ENCODE peak calls at places on chromosomes 13 and 19, in nine cellular contexts. One of them, this sample, is unnamed.

GRCh38 chr19:6229951-6230712 is 49.6 kb downstream of the MLLT1 start:
- DNase-seq in A549: no peak
- DNase-seq in transverse colon: no peak
- DNase-seq in tibial nerve: no peak
- DNase-seq in esophagus muscularis mucosa: no peak
- DNase-seq in IMR-90: no peak
- DNase-seq in thyroid gland: no peak
- DNase-seq in HepG2: no peak
- DNase-seq in ovary: no peak
- DNase-seq in this sample: no peak

GRCh38 chr19:22945560-22945959 is 57.4 kb downstream of the ZNF728 start:
- DNase-seq in A549: no peak
- DNase-seq in transverse colon: no peak
- DNase-seq in tibial nerve: no peak
- DNase-seq in esophagus muscularis mucosa: no peak
- DNase-seq in IMR-90: peak
- DNase-seq in thyroid gland: no peak
- DNase-seq in HepG2: no peak
- DNase-seq in ovary: no peak
- DNase-seq in this sample: no peak

GRCh38 chr19:4033028-4033956 is 25.8 kb downstream of the PIAS4 start:
- DNase-seq in A549: no peak
- DNase-seq in transverse colon: no peak
- DNase-seq in tibial nerve: no peak
- DNase-seq in esophagus muscularis mucosa: no peak
- DNase-seq in IMR-90: no peak
- DNase-seq in thyroid gland: no peak
- DNase-seq in HepG2: no peak
- DNase-seq in ovary: no peak
- DNase-seq in this sample: no peak

GRCh38 chr13:49569993-49570689 is 15.2 kb downstream of the RCBTB1 start:
- DNase-seq in A549: no peak
- DNase-seq in transverse colon: no peak
- DNase-seq in tibial nerve: no peak
- DNase-seq in esophagus muscularis mucosa: no peak
- DNase-seq in IMR-90: no peak
- DNase-seq in thyroid gland: no peak
- DNase-seq in HepG2: no peak
- DNase-seq in ovary: no peak
- DNase-seq in this sample: no peak

GRCh38 chr19:42285988-42286348 is 16.0 kb upstream of the PRR19 start:
- DNase-seq in A549: no peak
- DNase-seq in transverse colon: no peak
- DNase-seq in tibial nerve: no peak
- DNase-seq in esophagus muscularis mucosa: no peak
- DNase-seq in IMR-90: no peak
- DNase-seq in thyroid gland: no peak
- DNase-seq in HepG2: no peak
- DNase-seq in ovary: no peak
- DNase-seq in this sample: peak

GRCh38 chr13:111051041-111051440 is 64.1 kb upstream of the ARHGEF7 start:
- DNase-seq in A549: no peak
- DNase-seq in transverse colon: no peak
- DNase-seq in tibial nerve: no peak
- DNase-seq in esophagus muscularis mucosa: peak
- DNase-seq in IMR-90: no peak
- DNase-seq in thyroid gland: no peak
- DNase-seq in HepG2: no peak
- DNase-seq in ovary: no peak
- DNase-seq in this sample: no peak

GRCh38 chr19:4215807-4216206 is 13.5 kb upstream of the EBI3 start:
- DNase-seq in A549: no peak
- DNase-seq in transverse colon: no peak
- DNase-seq in tibial nerve: no peak
- DNase-seq in esophagus muscularis mucosa: no peak
- DNase-seq in IMR-90: no peak
- DNase-seq in thyroid gland: no peak
- DNase-seq in HepG2: no peak
- DNase-seq in ovary: no peak
- DNase-seq in this sample: no peak

GRCh38 chr13:42545842-42546241 is 28.1 kb upstream of the TNFSF11 start:
- DNase-seq in A549: no peak
- DNase-seq in transverse colon: no peak
- DNase-seq in tibial nerve: no peak
- DNase-seq in esophagus muscularis mucosa: peak
- DNase-seq in IMR-90: no peak
- DNase-seq in thyroid gland: no peak
- DNase-seq in HepG2: no peak
- DNase-seq in ovary: no peak
- DNase-seq in this sample: no peak

GRCh38 chr13:41774605-41775218 is 186.2 kb downstream of the VWA8 start:
- DNase-seq in A549: no peak
- DNase-seq in transverse colon: no peak
- DNase-seq in tibial nerve: no peak
- DNase-seq in esophagus muscularis mucosa: no peak
- DNase-seq in IMR-90: no peak
- DNase-seq in thyroid gland: no peak
- DNase-seq in HepG2: no peak
- DNase-seq in ovary: no peak
- DNase-seq in this sample: no peak

GRCh38 chr19:55519461-55520311 is 17.2 kb downstream of the SBK2 start:
- DNase-seq in A549: peak
- DNase-seq in transverse colon: no peak
- DNase-seq in tibial nerve: no peak
- DNase-seq in esophagus muscularis mucosa: no peak
- DNase-seq in IMR-90: peak
- DNase-seq in thyroid gland: no peak
- DNase-seq in HepG2: peak
- DNase-seq in ovary: no peak
- DNase-seq in this sample: no peak

GRCh38 chr19:2274937-2275535 is 6.9 kb downstream of the PEAK3 start:
- DNase-seq in A549: peak
- DNase-seq in transverse colon: peak
- DNase-seq in tibial nerve: peak
- DNase-seq in esophagus muscularis mucosa: no peak
- DNase-seq in IMR-90: peak
- DNase-seq in thyroid gland: peak
- DNase-seq in HepG2: peak
- DNase-seq in ovary: peak
- DNase-seq in this sample: no peak

GRCh38 chr13:45473627-45474026 is 8.9 kb downstream of the COG3 start:
- DNase-seq in A549: no peak
- DNase-seq in transverse colon: no peak
- DNase-seq in tibial nerve: no peak
- DNase-seq in esophagus muscularis mucosa: no peak
- DNase-seq in IMR-90: no peak
- DNase-seq in thyroid gland: no peak
- DNase-seq in HepG2: peak
- DNase-seq in ovary: no peak
- DNase-seq in this sample: no peak

GRCh38 chr19:18300930-18301717 is 19.7 kb upstream of the JUND start:
- DNase-seq in A549: no peak
- DNase-seq in transverse colon: peak
- DNase-seq in tibial nerve: peak
- DNase-seq in esophagus muscularis mucosa: no peak
- DNase-seq in IMR-90: peak
- DNase-seq in thyroid gland: peak
- DNase-seq in HepG2: no peak
- DNase-seq in ovary: peak
- DNase-seq in this sample: peak

GRCh38 chr19:55667958-55668357 is 7.1 kb upstream of the EPN1 start:
- DNase-seq in A549: no peak
- DNase-seq in transverse colon: no peak
- DNase-seq in tibial nerve: no peak
- DNase-seq in esophagus muscularis mucosa: no peak
- DNase-seq in IMR-90: no peak
- DNase-seq in thyroid gland: no peak
- DNase-seq in HepG2: no peak
- DNase-seq in ovary: no peak
- DNase-seq in this sample: no peak

GRCh38 chr19:50003810-50004419 is 21.3 kb downstream of the VRK3 start:
- DNase-seq in A549: peak
- DNase-seq in transverse colon: peak
- DNase-seq in tibial nerve: peak
- DNase-seq in esophagus muscularis mucosa: no peak
- DNase-seq in IMR-90: peak
- DNase-seq in thyroid gland: no peak
- DNase-seq in HepG2: no peak
- DNase-seq in ovary: peak
- DNase-seq in this sample: peak

GRCh38 chr19:55354698-55355212 is at the start of gene COX6B2:
- DNase-seq in A549: no peak
- DNase-seq in transverse colon: no peak
- DNase-seq in tibial nerve: no peak
- DNase-seq in esophagus muscularis mucosa: no peak
- DNase-seq in IMR-90: no peak
- DNase-seq in thyroid gland: no peak
- DNase-seq in HepG2: no peak
- DNase-seq in ovary: no peak
- DNase-seq in this sample: no peak

GRCh38 chr19:48330012-48330681 is 4.8 kb downstream of the EMP3 start:
- DNase-seq in A549: no peak
- DNase-seq in transverse colon: peak
- DNase-seq in tibial nerve: peak
- DNase-seq in esophagus muscularis mucosa: no peak
- DNase-seq in IMR-90: no peak
- DNase-seq in thyroid gland: peak
- DNase-seq in HepG2: no peak
- DNase-seq in ovary: peak
- DNase-seq in this sample: peak

GRCh38 chr19:53808710-53809125 is 15.4 kb downstream of the NLRP12 start:
- DNase-seq in A549: peak
- DNase-seq in transverse colon: no peak
- DNase-seq in tibial nerve: no peak
- DNase-seq in esophagus muscularis mucosa: no peak
- DNase-seq in IMR-90: peak
- DNase-seq in thyroid gland: no peak
- DNase-seq in HepG2: peak
- DNase-seq in ovary: no peak
- DNase-seq in this sample: no peak

GRCh38 chr13:29935309-29935981 is 85.0 kb upstream of the UBL3 start:
- DNase-seq in A549: no peak
- DNase-seq in transverse colon: peak
- DNase-seq in tibial nerve: no peak
- DNase-seq in esophagus muscularis mucosa: no peak
- DNase-seq in IMR-90: no peak
- DNase-seq in thyroid gland: peak
- DNase-seq in HepG2: no peak
- DNase-seq in ovary: no peak
- DNase-seq in this sample: no peak

GRCh38 chr19:13162749-13163608 is 12.8 kb downstream of the IER2 start:
- DNase-seq in A549: no peak
- DNase-seq in transverse colon: peak
- DNase-seq in tibial nerve: peak
- DNase-seq in esophagus muscularis mucosa: peak
- DNase-seq in IMR-90: peak
- DNase-seq in thyroid gland: peak
- DNase-seq in HepG2: peak
- DNase-seq in ovary: peak
- DNase-seq in this sample: peak
- TF ChIP-seq POLR2A in A549: peak
- TF ChIP-seq POLR2A in transverse colon: peak
- TF ChIP-seq POLR2A in tibial nerve: peak
- TF ChIP-seq POLR2A in esophagus muscularis mucosa: peak
- TF ChIP-seq POLR2A in IMR-90: peak
- TF ChIP-seq POLR2A in thyroid gland: peak
- TF ChIP-seq POLR2A in HepG2: peak
- TF ChIP-seq POLR2A in ovary: peak
- TF ChIP-seq POLR2A in this sample: peak

GRCh38 chr19:21483589-21484170 is 21.7 kb upstream of the ZNF429 start:
- DNase-seq in A549: no peak
- DNase-seq in transverse colon: peak
- DNase-seq in tibial nerve: peak
- DNase-seq in esophagus muscularis mucosa: no peak
- DNase-seq in IMR-90: no peak
- DNase-seq in thyroid gland: peak
- DNase-seq in HepG2: no peak
- DNase-seq in ovary: peak
- DNase-seq in this sample: no peak
- H3K4me3 ChIP-seq in A549: no peak
- H3K4me3 ChIP-seq in transverse colon: no peak
- H3K4me3 ChIP-seq in tibial nerve: no peak
- H3K4me3 ChIP-seq in esophagus muscularis mucosa: peak
- H3K4me3 ChIP-seq in IMR-90: no peak
- H3K4me3 ChIP-seq in thyroid gland: no peak
- H3K4me3 ChIP-seq in HepG2: no peak
- H3K4me3 ChIP-seq in ovary: no peak
- H3K4me3 ChIP-seq in this sample: no peak

GRCh38 chr19:35756373-35757230 is at the start of gene HSPB6:
- DNase-seq in A549: no peak
- DNase-seq in transverse colon: peak
- DNase-seq in tibial nerve: peak
- DNase-seq in esophagus muscularis mucosa: no peak
- DNase-seq in IMR-90: peak
- DNase-seq in thyroid gland: peak
- DNase-seq in HepG2: no peak
- DNase-seq in ovary: peak
- DNase-seq in this sample: no peak

GRCh38 chr19:35755160-35755549 is 1.7 kb downstream of the HSPB6 start:
- DNase-seq in A549: no peak
- DNase-seq in transverse colon: no peak
- DNase-seq in tibial nerve: no peak
- DNase-seq in esophagus muscularis mucosa: no peak
- DNase-seq in IMR-90: no peak
- DNase-seq in thyroid gland: no peak
- DNase-seq in HepG2: no peak
- DNase-seq in ovary: no peak
- DNase-seq in this sample: no peak

GRCh38 chr19:35755550-35756371 is 1.1 kb downstream of the HSPB6 start:
- DNase-seq in A549: no peak
- DNase-seq in transverse colon: peak
- DNase-seq in tibial nerve: peak
- DNase-seq in esophagus muscularis mucosa: peak
- DNase-seq in IMR-90: peak
- DNase-seq in thyroid gland: peak
- DNase-seq in HepG2: no peak
- DNase-seq in ovary: peak
- DNase-seq in this sample: peak

GRCh38 chr19:35757749-35758608 is at the start of gene PROSER3:
- DNase-seq in A549: peak
- DNase-seq in transverse colon: peak
- DNase-seq in tibial nerve: peak
- DNase-seq in esophagus muscularis mucosa: peak
- DNase-seq in IMR-90: peak
- DNase-seq in thyroid gland: peak
- DNase-seq in HepG2: peak
- DNase-seq in ovary: peak
- DNase-seq in this sample: peak

GRCh38 chr19:35757231-35757748 is 461 bp upstream of the HSPB6 start:
- DNase-seq in A549: peak
- DNase-seq in transverse colon: peak
- DNase-seq in tibial nerve: peak
- DNase-seq in esophagus muscularis mucosa: peak
- DNase-seq in IMR-90: peak
- DNase-seq in thyroid gland: peak
- DNase-seq in HepG2: peak
- DNase-seq in ovary: peak
- DNase-seq in this sample: peak
- TF ChIP-seq POLR2A in A549: no peak
- TF ChIP-seq POLR2A in transverse colon: no peak
- TF ChIP-seq POLR2A in tibial nerve: peak
- TF ChIP-seq POLR2A in esophagus muscularis mucosa: peak
- TF ChIP-seq POLR2A in IMR-90: peak
- TF ChIP-seq POLR2A in thyroid gland: no peak
- TF ChIP-seq POLR2A in HepG2: no peak
- TF ChIP-seq POLR2A in ovary: no peak
- TF ChIP-seq POLR2A in this sample: no peak

GRCh38 chr19:34808566-34808965 is 35.6 kb upstream of the ZNF599 start:
- DNase-seq in A549: no peak
- DNase-seq in transverse colon: no peak
- DNase-seq in tibial nerve: no peak
- DNase-seq in esophagus muscularis mucosa: no peak
- DNase-seq in IMR-90: peak
- DNase-seq in thyroid gland: no peak
- DNase-seq in HepG2: no peak
- DNase-seq in ovary: no peak
- DNase-seq in this sample: no peak
- H3K4me3 ChIP-seq in A549: no peak
- H3K4me3 ChIP-seq in transverse colon: no peak
- H3K4me3 ChIP-seq in tibial nerve: no peak
- H3K4me3 ChIP-seq in esophagus muscularis mucosa: no peak
- H3K4me3 ChIP-seq in IMR-90: no peak
- H3K4me3 ChIP-seq in thyroid gland: no peak
- H3K4me3 ChIP-seq in HepG2: no peak
- H3K4me3 ChIP-seq in ovary: no peak
- H3K4me3 ChIP-seq in this sample: no peak

This sample was measured in lower leg skin.